ENCODE peak calls at places on chromosomes 2 and 18, in four cellular contexts. W is activated T-cell treated with anti-CD3 and anti-CD28 coated beads for 1 hour, T is activated gamma-delta T cell treated with Interleukin-2 at 50 U/mL for 16 hours, L is transverse colon. E is an unnamed sample.

GRCh38 chr2:174334781-174335604 is at the start of gene SP9:
- DNase-seq in T (no peak), L (peak), W (no peak), E (no peak)

GRCh38 chr18:23237524-23238151 is 102.4 kb downstream of the CABLES1 start:
- DNase-seq in T (peak), W (no peak), L (peak), E (peak)

GRCh38 chr18:13623871-13624270 is 102.5 kb downstream of the FAM210A start:
- DNase-seq in W (no peak), T (no peak), L (no peak), E (no peak)

GRCh38 chr2:187372213-187372612 is 75.8 kb downstream of the CALCRL start:
- DNase-seq in L (no peak), T (no peak), W (no peak), E (no peak)

GRCh38 chr2:225006730-225007129 is 35.5 kb downstream of the DOCK10 start:
- DNase-seq in W (no peak), L (no peak), T (no peak), E (no peak)

GRCh38 chr18:79515331-79515730 is 119.6 kb downstream of the NFATC1 start:
- DNase-seq in W (no peak), T (no peak), L (no peak), E (no peak)

GRCh38 chr18:4986677-4987076 is 210.4 kb downstream of the AKAIN1 start:
- DNase-seq in T (no peak), W (no peak), L (no peak), E (no peak)

GRCh38 chr18:66393463-66393862 is 210.4 kb downstream of the CDH19 start:
- DNase-seq in W (no peak), L (no peak), T (no peak), E (no peak)

GRCh38 chr2:104861295-104862060 is 7.6 kb downstream of the POU3F3 start:
- DNase-seq in L (no peak), T (no peak), W (no peak), E (no peak)

GRCh38 chr2:17610521-17610920 is 70.0 kb downstream of the VSNL1 start:
- DNase-seq in W (no peak), T (no peak), L (no peak), E (no peak)

GRCh38 chr2:16023663-16024360 is 83.5 kb downstream of the MYCN start:
- DNase-seq in W (no peak), L (no peak), T (no peak), E (no peak)

GRCh38 chr2:10859261-10859660 is 46.7 kb upstream of the PDIA6 start:
- DNase-seq in T (no peak), W (no peak), L (no peak), E (no peak)

GRCh38 chr2:28257182-28257581 is 135.5 kb upstream of the FOSL2 start:
- DNase-seq in L (no peak), T (no peak), W (no peak), E (no peak)

GRCh38 chr2:137049518-137049917 is 284.2 kb downstream of the THSD7B start:
- DNase-seq in W (no peak), T (no peak), L (no peak), E (no peak)

GRCh38 chr2:64114063-64114911 is 29.9 kb downstream of the PELI1 start:
- DNase-seq in L (no peak), W (no peak), T (no peak), E (no peak)

GRCh38 chr2:61340242-61340641 is 130.6 kb downstream of the USP34 start:
- DNase-seq in W (no peak), L (no peak), T (no peak), E (no peak)

GRCh38 chr2:121856358-121856757 is 100.9 kb downstream of the TSN start:
- DNase-seq in W (no peak), T (no peak), L (no peak), E (no peak)

GRCh38 chr2:166653185-166653813 is 159.2 kb upstream of the SCN7A start:
- DNase-seq in T (no peak), L (no peak), W (no peak), E (no peak)

GRCh38 chr18:48293954-48294893 is 115.0 kb downstream of the ZBTB7C start:
- DNase-seq in T (no peak), W (no peak), L (no peak), E (no peak)

GRCh38 chr2:237558918-237559645 is 7.3 kb upstream of the PRLH start:
- DNase-seq in T (no peak), L (peak), W (no peak), E (no peak)

GRCh38 chr2:205712983-205713531 is 30.8 kb downstream of the NRP2 start:
- DNase-seq in L (no peak), W (no peak), T (no peak), E (no peak)

GRCh38 chr2:190266314-190266713 is 53.3 kb downstream of the HIBCH start:
- DNase-seq in W (no peak), T (no peak), L (no peak), E (no peak)

GRCh38 chr2:3517948-3518495 is 1.3 kb downstream of the ADI1 start:
- DNase-seq in T (no peak), W (no peak), L (no peak), E (no peak)

GRCh38 chr2:104429978-104430740 is 423.8 kb upstream of the POU3F3 start:
- DNase-seq in W (no peak), L (no peak), T (no peak), E (no peak)

E was measured in GM18507.